ENCODE peak calls at places on chromosomes 12 and 14, in six cellular contexts. U, I, J, Y, K and N are unnamed samples.

GRCh38 chr12:20931894-20932293 is 121.4 kb downstream of the SLCO1B3 start:
- DNase-seq in Y (no peak), J (no peak), U (no peak), I (no peak), K (no peak), N (no peak)

GRCh38 chr12:24615967-24616411 is 332.9 kb downstream of the BCAT1 start:
- DNase-seq in U (peak), J (no peak), K (no peak), Y (no peak), I (peak), N (peak)

GRCh38 chr12:118055144-118055557 is 5.8 kb downstream of the WSB2 start:
- DNase-seq in I (peak), Y (peak), J (no peak), U (peak), K (no peak), N (no peak)

GRCh38 chr12:57629897-57630471 is 3.0 kb downstream of the B4GALNT1 start:
- DNase-seq in I (no peak), J (peak), Y (no peak), U (no peak), K (no peak), N (no peak)

GRCh38 chr12:5220835-5221234 is 177.2 kb downstream of the KCNA5 start:
- DNase-seq in U (no peak), K (no peak), J (no peak), I (no peak), Y (no peak), N (no peak)

GRCh38 chr12:113424915-113425823 is 3.0 kb downstream of the SDSL start:
- DNase-seq in I (peak), U (peak), Y (peak), K (peak), J (no peak), N (no peak)

GRCh38 chr14:35240233-35240632 is 51.9 kb upstream of the PSMA6 start:
- DNase-seq in U (no peak), K (no peak), Y (no peak), J (no peak), I (no peak), N (no peak)

GRCh38 chr12:75650989-75651695 is 139.7 kb upstream of the KRR1 start:
- DNase-seq in I (peak), Y (no peak), U (no peak), J (no peak), K (no peak), N (no peak)

GRCh38 chr14:85471156-85471555 is 58.8 kb upstream of the FLRT2 start:
- DNase-seq in U (peak), K (no peak), I (peak), J (no peak), Y (peak), N (peak)

GRCh38 chr12:52215587-52216031 is 17.4 kb upstream of the KRT7 start:
- DNase-seq in K (peak), U (peak), Y (no peak), I (peak), J (no peak), N (no peak)

GRCh38 chr14:98715054-98715453 is 556.9 kb downstream of the BCL11B start:
- DNase-seq in I (no peak), J (no peak), U (no peak), Y (no peak), K (no peak), N (no peak)

GRCh38 chr12:32053881-32054624 is 52.6 kb upstream of the BICD1 start:
- DNase-seq in K (no peak), J (no peak), U (no peak), I (no peak), Y (peak), N (no peak)

GRCh38 chr12:24418157-24418556 is 468.7 kb upstream of the SOX5 start:
- DNase-seq in Y (no peak), I (peak), U (no peak), K (no peak), J (no peak), N (no peak)

GRCh38 chr12:49566361-49566760 is 1.6 kb downstream of the MCRS1 start:
- DNase-seq in K (no peak), Y (no peak), U (no peak), I (no peak), J (no peak), N (no peak)

GRCh38 chr12:49564241-49565118 is 3.5 kb downstream of the MCRS1 start:
- DNase-seq in I (no peak), U (no peak), K (no peak), J (no peak), Y (no peak), N (no peak)

GRCh38 chr12:49565956-49566265 is 2.0 kb downstream of the MCRS1 start:
- DNase-seq in K (no peak), Y (no peak), U (no peak), J (no peak), I (no peak), N (no peak)

GRCh38 chr12:49567302-49567610 is 686 bp downstream of the MCRS1 start:
- DNase-seq in Y (no peak), I (no peak), U (no peak), J (no peak), K (no peak), N (no peak)

DNA sequence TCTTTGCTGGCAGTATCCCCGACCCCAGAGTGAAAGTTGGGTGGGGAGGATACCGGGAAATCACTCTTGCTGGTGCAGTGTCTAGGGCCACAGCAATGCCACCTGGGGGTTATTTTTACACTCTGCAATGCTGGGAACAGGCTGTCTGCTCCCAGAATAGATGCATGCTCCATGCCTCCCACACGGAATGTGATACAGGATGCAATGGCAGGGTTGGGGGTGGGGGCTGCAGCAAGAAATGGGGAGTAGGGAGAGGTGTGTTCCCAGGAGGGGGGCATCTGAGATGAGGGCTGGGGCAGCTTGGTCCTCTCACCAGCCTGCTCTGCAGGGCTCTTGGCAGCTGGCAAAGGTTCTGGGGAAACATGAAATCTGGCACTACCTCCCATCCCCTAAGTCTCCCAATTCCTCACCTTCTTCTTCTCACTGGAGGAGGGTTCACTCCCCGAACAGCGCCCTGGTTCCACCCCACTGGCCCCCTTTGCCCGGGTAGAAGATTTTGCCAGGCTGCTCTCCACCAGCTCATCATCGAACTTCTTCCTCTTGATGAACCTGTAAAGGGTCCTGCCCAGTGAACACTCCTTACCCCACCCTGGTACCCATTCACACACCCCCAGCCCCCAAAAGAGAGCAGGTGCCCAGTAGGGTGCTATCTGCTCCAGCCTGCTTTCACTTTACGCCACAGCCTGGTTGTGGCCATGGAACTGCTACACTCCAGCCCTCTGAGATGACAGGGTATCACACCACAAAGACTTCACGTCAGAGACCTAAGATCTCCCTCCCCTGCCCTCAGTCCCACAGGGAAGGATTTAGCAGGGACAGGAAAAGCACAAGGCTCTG is 2.6 kb downstream of the MCRS1 start:
- DNase-seq in J (no peak), K (no peak), U (no peak), I (no peak), Y (no peak), N (no peak)
- H3K4me3 ChIP-seq in J (no peak), K (peak), U (no peak), I (no peak), Y (no peak), N (no peak)

DNA sequence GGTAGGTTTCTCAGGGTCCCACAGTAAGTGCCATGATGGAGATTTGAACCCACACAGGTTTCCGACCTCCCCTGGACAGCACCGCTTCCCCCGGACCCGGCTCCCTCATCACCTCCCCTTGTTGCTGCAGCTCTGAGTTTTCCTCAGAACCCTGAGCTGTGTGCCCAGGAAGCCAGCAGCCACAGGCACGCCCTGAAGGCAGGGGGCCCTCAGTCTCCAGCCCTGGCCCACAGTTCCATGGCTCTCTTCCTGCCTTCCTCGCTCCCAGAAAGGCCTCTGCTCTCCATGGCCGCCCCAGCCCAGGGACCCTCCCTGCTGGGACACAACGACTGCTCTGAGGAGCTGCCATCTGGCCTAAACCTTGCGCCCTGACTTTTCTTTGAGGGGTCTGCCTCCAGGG is 35.8 kb upstream of the PRIMA1 start:
- DNase-seq in U (no peak), I (no peak), J (no peak), Y (no peak), K (no peak), N (no peak)
- H3K4me3 ChIP-seq in U (no peak), I (no peak), J (no peak), Y (no peak), K (no peak), N (no peak)

DNA sequence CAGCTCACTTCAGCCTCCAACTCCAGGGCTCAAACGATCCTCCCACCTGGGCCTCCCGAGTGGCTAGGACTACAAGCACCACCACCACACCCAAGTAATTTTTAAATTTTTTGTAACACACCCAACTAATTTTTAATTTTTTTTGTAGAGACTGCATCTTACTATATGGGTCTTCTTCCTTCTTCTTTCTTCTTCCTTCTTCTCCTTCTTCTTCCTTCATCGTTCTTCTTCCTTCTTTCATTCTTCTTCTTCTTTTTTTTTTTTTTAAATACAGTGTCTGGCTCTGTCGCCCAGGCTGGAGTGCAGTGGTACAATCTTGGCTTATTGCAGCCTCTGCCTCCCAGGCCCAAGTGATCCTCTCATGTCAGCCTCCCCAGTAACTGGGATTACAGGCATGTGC is 965 bp upstream of the CREBL2 start:
- DNase-seq in J (no peak), I (no peak), U (no peak), Y (no peak), K (no peak), N (no peak)
- H3K4me3 ChIP-seq in J (peak), I (no peak), U (no peak), Y (peak), K (peak), N (no peak)

GRCh38 chr12:110689601-110690430 is 901 bp upstream of the HVCN1 start:
- DNase-seq in I (no peak), J (no peak), Y (peak), K (peak), U (peak), N (no peak)
- H3K4me3 ChIP-seq in I (peak), J (peak), Y (peak), K (peak), U (peak), N (peak)

GRCh38 chr12:121011820-121012219 is 4.5 kb downstream of the C12orf43 start:
- DNase-seq in K (no peak), U (no peak), I (no peak), Y (no peak), J (no peak), N (no peak)

GRCh38 chr12:121010860-121011259 is 5.4 kb downstream of the C12orf43 start:
- DNase-seq in K (no peak), Y (no peak), U (no peak), J (no peak), I (no peak), N (no peak)

GRCh38 chr12:121009744-121010143 is 6.5 kb downstream of the C12orf43 start:
- DNase-seq in I (peak), J (no peak), U (peak), Y (peak), K (no peak), N (peak)

GRCh38 chr12:121015825-121016766 is at the start of gene C12orf43:
- DNase-seq in Y (peak), J (peak), I (peak), U (peak), K (peak), N (peak)

GRCh38 chr12:121013715-121014114 is 2.6 kb downstream of the C12orf43 start:
- DNase-seq in K (no peak), J (no peak), I (no peak), U (no peak), Y (no peak), N (no peak)
- H3K4me3 ChIP-seq in K (no peak), J (no peak), I (no peak), U (no peak), Y (no peak), N (no peak)

GRCh38 chr12:104482113-104482512 is 25.4 kb downstream of the CHST11 start:
- DNase-seq in J (no peak), I (no peak), U (no peak), K (no peak), Y (no peak), N (no peak)
- H3K4me3 ChIP-seq in J (no peak), I (no peak), U (no peak), K (no peak), Y (no peak), N (no peak)

GRCh38 chr14:94938016-94938415 is 168.1 kb upstream of the GSC start:
- DNase-seq in Y (no peak), J (no peak), U (no peak), I (no peak), K (no peak), N (no peak)

GRCh38 chr14:94936411-94936892 is 166.5 kb upstream of the GSC start:
- DNase-seq in K (peak), Y (peak), J (peak), U (peak), I (peak), N (no peak)

GRCh38 chr14:94933411-94933964 is 163.6 kb upstream of the GSC start:
- DNase-seq in U (no peak), Y (peak), J (no peak), K (no peak), I (no peak), N (no peak)

GRCh38 chr14:94935901-94936300 is 166.0 kb upstream of the GSC start:
- DNase-seq in Y (no peak), U (no peak), J (no peak), K (no peak), I (no peak), N (no peak)

GRCh38 chr14:94936901-94937321 is 167.0 kb upstream of the GSC start:
- DNase-seq in K (peak), I (no peak), U (no peak), J (no peak), Y (no peak), N (no peak)
- H3K4me3 ChIP-seq in K (peak), I (no peak), U (no peak), J (peak), Y (peak), N (no peak)

DNA sequence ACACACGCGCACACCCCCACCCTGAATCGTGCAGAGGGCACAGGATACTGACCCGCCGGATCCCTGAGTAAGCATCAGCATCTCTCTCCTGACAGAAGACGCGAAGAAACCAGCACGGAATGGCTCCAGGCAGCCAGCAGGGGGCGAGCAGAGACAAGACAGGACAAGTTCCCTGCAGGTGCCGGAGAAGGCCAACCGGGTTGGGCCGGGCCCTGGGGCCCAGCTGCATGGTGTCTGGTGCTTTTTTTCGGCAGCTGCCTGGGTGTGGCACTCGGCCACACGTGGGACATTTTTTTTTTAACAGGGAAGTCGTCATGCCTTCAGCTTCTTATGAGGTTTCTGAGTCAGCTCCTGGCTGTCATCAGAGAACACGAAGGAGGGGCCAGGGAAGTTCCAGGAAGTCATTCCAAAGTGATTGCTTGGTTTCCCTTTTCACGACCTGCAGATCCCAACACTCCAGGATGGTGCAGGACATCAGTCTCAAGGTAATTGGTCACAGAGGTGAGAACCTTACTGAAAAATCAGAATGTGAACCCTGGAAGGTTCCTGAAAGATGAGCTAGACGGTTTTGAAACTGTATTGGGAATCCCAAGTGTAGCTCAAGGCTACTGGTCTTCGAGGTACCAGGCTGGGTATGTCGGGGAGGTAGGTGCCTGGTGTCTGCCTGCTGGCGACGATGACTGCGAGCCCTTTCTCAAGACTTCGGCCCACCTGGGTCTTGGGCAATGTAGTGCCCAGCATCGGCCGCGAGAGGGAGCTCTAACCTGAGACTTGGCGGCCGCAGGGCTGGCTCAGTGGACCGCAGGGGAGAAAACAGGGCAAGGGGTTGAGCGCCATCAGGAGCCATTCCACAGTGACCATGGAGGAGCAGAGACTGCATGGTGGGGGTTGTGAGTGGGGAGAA is 190.8 kb upstream of the PRMT8 start:
- DNase-seq in U (peak), J (peak), I (peak), Y (peak), K (peak), N (peak)
- H3K4me3 ChIP-seq in U (no peak), J (peak), I (no peak), Y (peak), K (no peak), N (peak)